ENCODE peak calls at places on chromosome 6, in five cellular contexts. I is fibroblast of the aortic adventitia, D is IMR-90, Z is fibroblast of mammary gland, A is cardiac fibroblast. E is an unnamed sample.

GRCh38 chr6:26327450-26328264 is 37.3 kb upstream of the BTN3A2 start:
- DNase-seq in Z (peak), I (peak), A (peak), D (peak), E (peak)

GRCh38 chr6:39992861-39993622 is 58.8 kb upstream of the MOCS1 start:
- DNase-seq in I (no peak), Z (no peak), D (no peak), A (no peak), E (peak)

GRCh38 chr6:113633638-113634037 is 223.5 kb upstream of the MARCKS start:
- DNase-seq in I (no peak), D (no peak), Z (no peak), A (no peak), E (no peak)

GRCh38 chr6:111922454-111923297 is 49.4 kb upstream of the FYN start:
- DNase-seq in A (peak), I (peak), Z (peak), D (peak), E (peak)

GRCh38 chr6:132445201-132445951 is 44.1 kb upstream of the MOXD1 start:
- DNase-seq in I (peak), Z (peak), D (peak), A (peak), E (peak)

GRCh38 chr6:12545837-12546658 is 170.5 kb upstream of the PHACTR1 start:
- DNase-seq in A (peak), Z (peak), D (peak), I (peak), E (peak)

GRCh38 chr6:148524509-148524908 is 181.9 kb downstream of the SASH1 start:
- DNase-seq in I (peak), Z (peak), A (peak), D (peak), E (peak)

GRCh38 chr6:54112171-54112650 is 968 bp downstream of the MLIP start:
- DNase-seq in D (no peak), I (peak), A (peak), Z (no peak), E (peak)

GRCh38 chr6:1057490-1058135 is 254.3 kb upstream of the FOXQ1 start:
- DNase-seq in Z (no peak), I (no peak), D (no peak), A (no peak), E (no peak)

GRCh38 chr6:39791850-39792500 is at the start of gene DAAM2:
- DNase-seq in D (peak), A (peak), Z (peak), I (peak), E (peak)

GRCh38 chr6:170253226-170253909 is 37.5 kb downstream of the DLL1 start:
- DNase-seq in A (no peak), Z (no peak), I (no peak), D (no peak), E (no peak)

GRCh38 chr6:3919130-3919628 is 70.0 kb downstream of the FAM50B start:
- DNase-seq in A (peak), Z (no peak), D (peak), I (peak), E (peak)

GRCh38 chr6:49336514-49337131 is 126.4 kb downstream of the MMUT start:
- DNase-seq in A (peak), I (peak), D (peak), Z (no peak), E (peak)

GRCh38 chr6:118567974-118568373 is 19.9 kb downstream of the PLN start:
- DNase-seq in D (no peak), Z (no peak), A (no peak), I (no peak), E (no peak)

GRCh38 chr6:1893470-1894130 is 283.9 kb downstream of the FOXC1 start:
- DNase-seq in D (no peak), A (no peak), I (no peak), Z (no peak), E (no peak)

DNA sequence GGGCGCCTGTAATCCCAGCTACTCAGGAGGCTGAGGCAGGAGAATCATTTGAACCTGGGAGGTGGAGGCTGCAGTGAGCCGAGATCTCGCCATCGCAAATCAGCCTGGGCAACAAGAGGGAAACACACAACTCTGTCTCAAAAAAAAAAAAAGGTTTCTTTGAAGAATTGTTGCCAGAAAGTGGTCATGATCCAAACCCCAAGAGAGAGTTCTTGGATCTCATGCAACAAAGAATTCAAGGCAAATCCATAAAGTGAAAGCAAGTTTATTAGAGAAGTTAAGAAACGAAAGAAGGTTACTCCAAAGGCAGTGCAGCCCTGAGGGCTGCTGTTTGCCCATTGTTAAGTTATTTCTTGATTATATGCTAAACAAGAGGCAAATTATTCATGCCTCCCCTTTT is 14.5 kb upstream of the KIFC1 start:
- DNase-seq in Z (peak), D (no peak), I (peak), A (peak), E (no peak)
- H3K4me3 ChIP-seq in Z (no peak), D (no peak), I (no peak), A (no peak), E (no peak)

DNA sequence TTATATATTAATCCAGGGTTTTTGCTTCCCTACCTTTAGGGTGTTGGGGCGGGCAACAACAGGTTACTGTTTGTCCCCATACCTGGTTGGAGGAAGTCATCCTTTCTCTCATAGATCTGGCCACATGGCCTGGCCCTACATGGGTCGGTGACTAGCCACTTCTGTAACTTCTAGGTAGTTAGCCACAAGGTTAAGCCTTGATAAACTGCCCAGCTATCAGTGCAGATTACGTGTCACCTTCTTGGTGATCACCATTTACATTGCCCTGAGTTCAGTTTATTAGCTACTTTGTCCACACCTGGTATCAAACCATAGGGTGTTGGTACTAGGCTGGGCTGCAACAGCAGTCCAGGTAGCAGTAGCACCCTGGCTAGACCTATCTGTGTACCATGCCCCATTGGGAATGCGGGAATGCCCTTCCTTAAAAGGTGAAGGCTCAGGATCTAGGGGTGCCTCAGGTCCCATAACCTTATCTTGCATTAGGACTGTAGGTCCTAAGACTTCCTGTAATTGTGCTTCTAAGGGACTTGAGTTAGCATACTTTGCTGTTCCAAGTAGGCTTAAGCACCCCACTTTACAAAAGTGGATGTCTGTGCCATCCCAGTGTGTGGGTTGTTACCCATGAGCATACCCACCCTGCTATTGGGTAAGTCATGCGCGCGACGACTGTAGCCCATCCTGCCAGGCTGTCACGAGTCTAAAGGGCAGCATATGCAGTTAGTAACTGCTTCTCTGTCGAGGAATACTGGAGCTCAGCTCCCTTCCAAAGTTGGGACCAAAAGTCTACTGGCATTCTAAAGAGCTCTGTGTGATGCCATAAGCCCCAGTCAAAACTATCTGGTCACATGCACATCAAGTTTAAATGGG is 5.2 kb downstream of the ZKSCAN3 start:
- DNase-seq in D (no peak), A (no peak), Z (no peak), I (no peak), E (no peak)
- H3K4me3 ChIP-seq in D (no peak), A (peak), Z (no peak), I (peak), E (peak)

GRCh38 chr6:31114970-31115849 is 610 bp downstream of the PSORS1C1 start:
- DNase-seq in I (peak), Z (peak), A (peak), D (peak), E (peak)
- H3K4me3 ChIP-seq in I (peak), Z (peak), A (peak), D (no peak), E (peak)

GRCh38 chr6:25257686-25258348 is 21.4 kb upstream of the CARMIL1 start:
- DNase-seq in D (no peak), Z (no peak), I (no peak), A (no peak), E (no peak)

GRCh38 chr6:25266425-25267135 is 12.6 kb upstream of the CARMIL1 start:
- DNase-seq in I (peak), Z (peak), D (no peak), A (no peak), E (peak)

GRCh38 chr6:25267662-25268061 is 11.5 kb upstream of the CARMIL1 start:
- DNase-seq in I (no peak), Z (no peak), D (no peak), A (no peak), E (no peak)

GRCh38 chr6:25259756-25260155 is 19.4 kb upstream of the CARMIL1 start:
- DNase-seq in Z (no peak), D (no peak), I (no peak), A (no peak), E (no peak)

DNA sequence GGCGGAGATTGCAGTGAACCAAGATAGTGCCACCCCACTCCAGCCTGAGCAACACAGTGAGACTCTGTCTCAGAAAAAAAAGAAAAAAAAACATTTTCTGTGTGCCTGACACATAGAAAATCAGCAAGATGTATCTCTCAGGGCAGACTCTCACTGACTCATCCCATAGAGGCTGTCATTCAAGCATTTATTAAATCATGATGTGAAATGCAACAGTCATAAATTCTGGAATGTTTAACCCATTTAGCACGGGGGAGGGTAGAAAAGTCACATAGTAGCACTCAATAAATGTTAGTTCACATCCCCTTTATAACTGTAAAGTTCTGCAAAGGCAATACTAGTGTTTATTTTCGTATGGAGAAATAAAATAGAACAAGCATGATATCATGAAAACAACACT is 15.6 kb upstream of the CARMIL1 start:
- DNase-seq in I (peak), D (peak), Z (peak), A (no peak), E (no peak)
- H3K4me3 ChIP-seq in I (no peak), D (no peak), Z (no peak), A (no peak), E (no peak)

GRCh38 chr6:95515975-95516374 is 61.4 kb upstream of the MANEA start:
- DNase-seq in D (no peak), I (no peak), Z (no peak), A (no peak), E (no peak)

GRCh38 chr6:95521181-95521580 is 56.2 kb upstream of the MANEA start:
- DNase-seq in D (no peak), Z (no peak), A (no peak), I (no peak), E (no peak)

GRCh38 chr6:95517004-95517403 is 60.3 kb upstream of the MANEA start:
- DNase-seq in A (no peak), I (no peak), Z (no peak), D (no peak), E (no peak)

GRCh38 chr6:95519228-95520037 is 57.9 kb upstream of the MANEA start:
- DNase-seq in Z (no peak), D (no peak), A (no peak), I (no peak), E (no peak)

DNA sequence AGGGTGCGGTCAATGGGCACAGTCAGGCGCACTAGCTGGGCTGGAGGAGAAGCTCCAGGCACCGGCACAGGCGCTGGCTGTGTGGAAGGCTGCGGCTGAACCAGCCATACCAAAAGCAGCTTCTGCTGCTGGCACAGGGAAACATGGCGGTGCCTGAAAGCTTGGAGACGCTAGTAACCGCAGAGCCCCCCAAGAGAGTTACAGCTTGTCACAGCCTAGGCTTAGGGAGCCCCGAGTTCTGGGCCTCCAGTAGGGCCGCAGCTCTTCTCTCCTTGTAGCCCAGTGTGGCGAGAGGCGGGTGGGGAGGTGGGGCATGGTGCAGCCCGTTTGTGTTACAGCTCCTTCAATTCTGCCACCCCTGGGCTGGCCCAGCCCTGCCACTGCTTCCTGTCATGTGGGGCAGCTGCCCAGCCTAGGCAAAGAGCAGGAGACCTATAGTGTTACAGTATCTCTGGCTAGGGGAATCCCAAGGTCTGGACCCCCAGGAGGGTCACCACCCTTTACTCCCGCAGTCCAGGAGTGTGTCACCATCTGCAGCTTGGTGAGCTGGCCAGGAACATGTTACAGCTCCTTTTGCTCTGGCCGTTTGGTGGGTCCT is 58.6 kb upstream of the MANEA start:
- DNase-seq in I (no peak), D (no peak), Z (no peak), A (no peak), E (no peak)
- H3K4me3 ChIP-seq in I (no peak), D (no peak), Z (no peak), A (no peak), E (no peak)

DNA sequence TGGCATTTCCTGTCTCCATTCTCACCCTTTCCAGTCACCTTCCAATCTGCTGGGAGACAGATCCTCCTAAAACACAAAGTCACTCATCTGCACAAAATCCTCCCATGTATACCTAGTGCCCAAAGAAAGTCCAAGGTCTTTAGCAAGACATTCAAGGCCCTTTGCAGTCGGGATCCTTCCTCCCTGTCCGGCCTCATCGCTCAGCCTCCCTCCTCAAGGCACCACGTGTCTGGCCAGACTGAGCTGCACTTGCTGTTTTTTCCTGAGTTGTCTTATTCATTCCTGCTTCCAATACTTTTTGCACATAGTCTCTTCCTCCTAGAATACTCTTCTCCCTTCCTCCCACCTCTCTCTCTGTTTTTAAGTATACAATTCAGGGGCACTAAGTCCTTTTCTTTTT is 1.4 kb downstream of the TRIM15 start:
- DNase-seq in Z (no peak), D (no peak), I (no peak), A (no peak), E (no peak)
- H3K4me3 ChIP-seq in Z (no peak), D (no peak), I (no peak), A (no peak), E (no peak)

DNA sequence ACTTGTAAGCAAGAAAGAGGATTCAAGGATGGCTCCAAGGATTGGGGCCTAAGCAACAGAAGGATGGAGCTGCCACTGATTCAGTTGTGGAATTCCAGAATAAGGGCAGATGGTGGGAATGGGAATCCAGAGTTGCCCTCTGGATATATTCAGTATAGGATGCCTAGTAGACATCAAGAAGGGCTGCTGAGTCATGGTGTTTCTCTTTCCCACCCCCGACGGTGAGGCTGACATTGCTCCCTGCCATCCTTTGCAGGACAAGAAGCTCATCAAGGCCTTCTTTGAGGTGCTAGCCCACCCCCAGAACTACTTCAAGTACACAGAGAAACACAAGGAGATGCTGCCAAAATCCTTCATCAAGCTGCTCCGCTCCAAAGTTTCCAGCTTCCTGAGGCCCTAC is 11.2 kb upstream of the ZNF76 start:
- DNase-seq in I (peak), Z (peak), D (peak), A (no peak), E (peak)
- H3K4me3 ChIP-seq in I (no peak), Z (no peak), D (no peak), A (no peak), E (no peak)

E was measured in fibroblast of pulmonary artery.